ENCODE peak calls at places on chromosomes 1 and 21, in seven cellular contexts. Z is cardiac muscle cell; Y is CD4-positive, alpha-beta memory T cell; S is left ventricle myocardium inferior; B is mesendoderm; K is ovary; U is CD8-positive, alpha-beta memory T cell. R is an unnamed sample. For H3K4me1, the result is how much of the 10 kb centered on the place peaks cover.

GRCh38 chr1:110857964-110858948 is 14.7 kb upstream of the CD53 start:
- DNase-seq in Z (no peak), Y (no peak), S (no peak), B (no peak), K (no peak), U (no peak), R (no peak)

GRCh38 chr1:56423716-56424115 is 155.6 kb downstream of the PLPP3 start:
- DNase-seq in Z (no peak), Y (no peak), S (no peak), B (no peak), K (no peak), U (no peak), R (no peak)

GRCh38 chr1:167430849-167431242 is 87.5 kb downstream of the CD247 start:
- DNase-seq in Z (no peak), Y (no peak), S (no peak), B (no peak), K (no peak), U (no peak), R (no peak)

GRCh38 chr1:86515597-86515996 is 31.3 kb upstream of the CLCA4 start:
- DNase-seq in Z (peak), Y (no peak), S (no peak), B (peak), K (no peak), U (no peak), R (no peak)

GRCh38 chr21:43341349-43342163 is 85.4 kb downstream of the SIK1 start:
- DNase-seq in Z (no peak), Y (no peak), S (peak), B (no peak), K (peak), U (no peak), R (no peak)

GRCh38 chr21:32298148-32298559 is 501 bp upstream of the MRAP start:
- DNase-seq in Z (peak), Y (no peak), S (no peak), B (no peak), K (no peak), U (no peak), R (no peak)

GRCh38 chr1:116667577-116668105 is at the start of gene IGSF3:
- DNase-seq in Z (peak), Y (peak), S (peak), B (peak), K (peak), U (peak), R (peak)

GRCh38 chr1:153841463-153841994 is 66.3 kb downstream of the SLC27A3 start:
- DNase-seq in Z (peak), Y (no peak), S (no peak), B (no peak), K (no peak), U (no peak), R (no peak)

GRCh38 chr1:86975993-86976392 is 61.6 kb downstream of the HS2ST1 start:
- DNase-seq in Z (no peak), Y (no peak), S (no peak), B (no peak), K (no peak), U (no peak), R (no peak)

GRCh38 chr1:223289621-223290020 is 74.4 kb downstream of the SUSD4 start:
- DNase-seq in Z (no peak), Y (no peak), S (no peak), B (no peak), K (no peak), U (no peak), R (no peak)

GRCh38 chr1:236388332-236388731 is 5.8 kb upstream of the EDARADD start:
- DNase-seq in Z (no peak), Y (no peak), S (no peak), B (no peak), K (no peak), U (no peak), R (no peak)

GRCh38 chr1:154453577-154454352 is 48.3 kb upstream of the TDRD10 start:
- DNase-seq in Z (peak), Y (no peak), S (no peak), B (no peak), K (no peak), U (no peak), R (no peak)

GRCh38 chr1:202010042-202011015 is at the start of gene ELF3:
- DNase-seq in Z (no peak), Y (no peak), S (no peak), B (peak), K (no peak), U (no peak), R (no peak)

GRCh38 chr1:154716012-154716411 is 108.0 kb upstream of the ADAR start:
- DNase-seq in Z (no peak), Y (peak), S (no peak), B (no peak), K (no peak), U (no peak), R (no peak)

GRCh38 chr1:86933562-86934377 is 19.3 kb downstream of the HS2ST1 start:
- DNase-seq in Z (peak), Y (no peak), S (no peak), B (peak), K (no peak), U (no peak), R (no peak)

GRCh38 chr21:27250386-27250785 is 283.5 kb upstream of the ADAMTS5 start:
- DNase-seq in Z (no peak), Y (no peak), S (no peak), B (no peak), K (no peak), U (no peak), R (no peak)

GRCh38 chr1:16631248-16632043 is 18.1 kb upstream of the NBPF1 start:
- DNase-seq in Z (no peak), Y (no peak), S (peak), B (no peak), K (peak), U (no peak), R (peak)

GRCh38 chr1:58783090-58783992 is 506 bp downstream of the JUN start:
- DNase-seq in Z (peak), Y (peak), S (peak), B (peak), K (peak), U (peak), R (peak)

GRCh38 chr1:76494807-76495206 is 372.5 kb upstream of the ST6GALNAC5 start:
- DNase-seq in Z (no peak), Y (no peak), S (no peak), B (no peak), K (no peak), U (no peak), R (no peak)

GRCh38 chr1:184030433-184031126 is 6.9 kb downstream of the COLGALT2 start:
- DNase-seq in Z (no peak), Y (no peak), S (no peak), B (no peak), K (no peak), U (no peak), R (no peak)

GRCh38 chr1:31549807-31550620 is 26.3 kb upstream of the TINAGL1 start:
- DNase-seq in Z (peak), Y (no peak), S (no peak), B (no peak), K (no peak), U (no peak), R (no peak)

GRCh38 chr1:30919025-30919881 is 10.7 kb upstream of the SDC3 start:
- DNase-seq in Z (peak), Y (no peak), S (no peak), B (peak), K (no peak), U (no peak), R (no peak)

GRCh38 chr1:243322326-243322725 is 66.5 kb downstream of the SDCCAG8 start:
- DNase-seq in Z (peak), Y (no peak), S (no peak), B (no peak), K (no peak), U (no peak), R (no peak)

GRCh38 chr1:176802316-176802715 is 339.3 kb downstream of the PAPPA2 start:
- DNase-seq in Z (no peak), Y (no peak), S (no peak), B (no peak), K (no peak), U (no peak), R (no peak)

GRCh38 chr1:48263042-48263441 is 40.5 kb downstream of the SLC5A9 start:
- DNase-seq in Z (peak), Y (no peak), S (no peak), B (no peak), K (no peak), U (no peak), R (no peak)

GRCh38 chr1:119542492-119542946 is 35.5 kb downstream of the HSD3B1 start:
- DNase-seq in Z (peak), Y (no peak), S (no peak), B (no peak), K (no peak), U (no peak), R (no peak)

GRCh38 chr1:150528196-150528595 is 12.6 kb downstream of the FALEC start:
- DNase-seq in Z (no peak), Y (no peak), S (no peak), B (no peak), K (no peak), U (no peak), R (no peak)

GRCh38 chr1:206898089-206898908 is 1.1 kb downstream of the IL24 start:
- DNase-seq in Z (peak), Y (no peak), S (no peak), B (no peak), K (no peak), U (no peak), R (no peak)

GRCh38 chr21:32328595-32328994 is 29.9 kb downstream of the MRAP start:
- DNase-seq in Z (peak), Y (no peak), S (no peak), B (no peak), K (no peak), U (no peak), R (no peak)

GRCh38 chr1:56958526-56958925 is 7.3 kb downstream of the C8B start:
- DNase-seq in Z (peak), Y (no peak), S (no peak), B (peak), K (no peak), U (no peak), R (no peak)

GRCh38 chr1:160363951-160364350 is 2.9 kb upstream of the NHLH1 start:
- DNase-seq in Z (no peak), Y (no peak), S (no peak), B (no peak), K (no peak), U (no peak), R (no peak)

GRCh38 chr1:198607714-198608113 is 31.1 kb upstream of the PTPRC start:
- DNase-seq in Z (no peak), Y (no peak), S (no peak), B (no peak), K (no peak), U (no peak), R (no peak)

GRCh38 chr1:204255966-204256365 is 42.2 kb upstream of the GOLT1A start:
- DNase-seq in Z (peak), Y (no peak), S (no peak), B (peak), K (no peak), U (no peak), R (no peak)

GRCh38 chr1:233448290-233448689 is 120.8 kb downstream of the MAP3K21 start:
- DNase-seq in Z (no peak), Y (no peak), S (no peak), B (no peak), K (no peak), U (no peak), R (no peak)

GRCh38 chr1:59230622-59231021 is 66.3 kb upstream of the FGGY start:
- DNase-seq in Z (no peak), Y (no peak), S (no peak), B (no peak), K (no peak), U (no peak), R (no peak)

GRCh38 chr21:42237577-42237976 is 18.6 kb downstream of the ABCG1 start:
- DNase-seq in Z (no peak), Y (no peak), S (no peak), B (no peak), K (no peak), U (peak), R (peak)

GRCh38 chr1:209585672-209586071 is 2.2 kb downstream of the CAMK1G start:
- DNase-seq in Z (peak), Y (no peak), S (peak), B (peak), K (peak), U (no peak), R (peak)

GRCh38 chr1:4655674-4656532 is 1.5 kb downstream of the AJAP1 start:
- DNase-seq in Z (peak), Y (no peak), S (peak), B (peak), K (peak), U (no peak), R (no peak)
- H3K4me3 ChIP-seq in Z (peak), Y (no peak), S (peak), B (no peak), K (peak), U (no peak), R (no peak)

GRCh38 chr1:178725603-178726517 is 816 bp downstream of the RALGPS2 start:
- DNase-seq in Z (peak), Y (peak), S (peak), B (peak), K (peak), U (peak), R (peak)
- H3K4me1 ChIP-seq in Z (under half), Y (under half), S (under half), B (under half), K (under half), U (under half), R (under half)

GRCh38 chr1:92975551-92976232 is 14.4 kb upstream of the DIPK1A start:
- DNase-seq in Z (no peak), Y (no peak), S (peak), B (no peak), K (no peak), U (no peak), R (no peak)

GRCh38 chr1:92985101-92985500 is 23.8 kb upstream of the DIPK1A start:
- DNase-seq in Z (no peak), Y (no peak), S (no peak), B (no peak), K (no peak), U (no peak), R (no peak)

GRCh38 chr1:92980732-92981647 is 19.7 kb upstream of the DIPK1A start:
- DNase-seq in Z (no peak), Y (peak), S (no peak), B (no peak), K (no peak), U (peak), R (no peak)
- H3K27ac ChIP-seq in Z (no peak), Y (peak), S (no peak), B (no peak), K (no peak), U (peak), R (no peak)

DNA sequence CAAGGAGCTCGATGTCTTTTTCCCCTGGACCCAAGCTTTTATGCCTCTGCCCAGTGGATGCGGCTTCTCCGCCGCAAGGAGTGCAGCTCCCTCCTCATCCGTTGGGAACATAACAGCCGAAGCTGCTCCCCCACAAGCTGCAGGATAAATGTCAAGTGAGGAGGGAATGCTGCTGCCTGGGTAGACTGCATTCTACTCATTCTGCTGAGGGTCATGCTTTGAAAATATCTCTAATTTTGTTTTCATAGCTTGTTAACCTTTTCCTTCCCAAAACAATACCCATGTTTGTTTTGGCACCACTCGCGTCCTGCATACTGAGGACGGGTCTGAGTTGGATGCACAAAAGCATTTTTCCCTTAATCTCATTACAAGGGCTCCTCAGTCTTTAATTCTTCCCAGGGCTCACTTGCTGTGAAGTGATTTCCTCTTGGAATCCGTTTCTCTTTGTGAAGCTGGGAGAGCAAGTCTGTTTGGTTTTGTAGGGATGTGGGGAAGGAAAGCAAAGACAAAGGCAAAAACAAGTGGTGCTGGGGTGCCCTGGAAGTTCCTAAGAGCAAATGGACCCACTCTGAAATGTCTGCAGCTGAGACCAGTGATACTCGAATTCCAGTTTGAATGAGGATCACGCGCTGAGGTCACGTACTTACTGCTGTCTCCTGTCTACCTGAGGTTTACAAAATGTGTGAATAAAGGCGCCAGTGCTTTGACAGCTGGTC is 134.0 kb upstream of the IRF2BP2 start:
- DNase-seq in Z (peak), Y (no peak), S (no peak), B (peak), K (peak), U (no peak), R (no peak)
- H3K4me3 ChIP-seq in Z (no peak), Y (no peak), S (peak), B (no peak), K (no peak), U (no peak), R (no peak)